ENCODE peak calls at places on chromosomes 7 and 10, in five cellular contexts. V is H1, S is GM12878, P is NT2/D1, E is HepG2. M is an unnamed sample.

GRCh38 chr7:29891766-29892165 is 85.5 kb downstream of the WIPF3 start:
- DNase-seq in S (no peak), V (no peak), P (no peak), E (no peak), M (no peak)

GRCh38 chr10:68224810-68225209 is 7.1 kb downstream of the ATOH7 start:
- DNase-seq in V (no peak), E (no peak), S (no peak), P (no peak), M (no peak)

GRCh38 chr10:44024351-44025116 is 360.4 kb downstream of the CXCL12 start:
- DNase-seq in S (no peak), P (no peak), V (no peak), E (no peak), M (no peak)

GRCh38 chr10:60446070-60446833 is 56.6 kb upstream of the ANK3 start:
- DNase-seq in E (no peak), S (no peak), P (no peak), V (no peak), M (no peak)

GRCh38 chr10:33559105-33559504 is 224.6 kb upstream of the NRP1 start:
- DNase-seq in E (no peak), S (no peak), V (no peak), P (no peak), M (no peak)

GRCh38 chr7:14197280-14197679 is 207.8 kb upstream of the ETV1 start:
- DNase-seq in S (no peak), V (no peak), P (no peak), E (no peak), M (no peak)

GRCh38 chr10:12975266-12975665 is 26.2 kb downstream of the CCDC3 start:
- DNase-seq in V (no peak), S (no peak), E (no peak), P (no peak), M (no peak)

GRCh38 chr7:17305387-17306171 is 7.1 kb downstream of the AHR start:
- DNase-seq in V (no peak), E (no peak), S (no peak), P (no peak), M (no peak)

GRCh38 chr10:1241973-1242935 is 186.1 kb downstream of the WDR37 start:
- DNase-seq in P (no peak), E (no peak), V (no peak), S (no peak), M (no peak)

GRCh38 chr10:77582710-77583115 is 54.9 kb downstream of the KCNMA1 start:
- DNase-seq in E (no peak), P (no peak), S (no peak), V (no peak), M (no peak)

GRCh38 chr10:119439922-119440321 is 102.6 kb downstream of the RGS10 start:
- DNase-seq in P (no peak), S (no peak), E (no peak), V (no peak), M (no peak)

GRCh38 chr10:76582536-76582935 is 1055.1 kb downstream of the KCNMA1 start:
- DNase-seq in P (no peak), S (no peak), V (no peak), E (no peak), M (no peak)

GRCh38 chr10:128036746-128037542 is 89.3 kb downstream of the MKI67 start:
- DNase-seq in V (no peak), E (no peak), S (no peak), P (no peak), M (no peak)

GRCh38 chr10:64115913-64116643 is 594.9 kb downstream of the REEP3 start:
- DNase-seq in V (no peak), S (no peak), P (no peak), E (no peak), M (peak; percentile 35)

GRCh38 chr10:26721561-26721960 is 24.1 kb downstream of the PDSS1 start:
- DNase-seq in V (no peak), E (no peak), S (no peak), P (no peak), M (no peak)

GRCh38 chr7:156442503-156442902 is 198.1 kb upstream of the RNF32 start:
- DNase-seq in S (no peak), P (no peak), E (no peak), V (no peak), M (no peak)

GRCh38 chr10:19947203-19947602 is 131.0 kb downstream of the PLXDC2 start:
- DNase-seq in P (no peak), V (no peak), S (no peak), E (no peak), M (no peak)

GRCh38 chr10:69880301-69881081 is 78.8 kb downstream of the COL13A1 start:
- DNase-seq in V (no peak), P (no peak), S (no peak), E (no peak), M (no peak)

GRCh38 chr7:108012499-108013430 is 9.8 kb upstream of the LAMB1 start:
- DNase-seq in S (no peak), P (no peak), V (no peak), E (peak; percentile 95), M (no peak)

GRCh38 chr7:30880941-30881340 is 30.7 kb upstream of the AQP1 start:
- DNase-seq in S (no peak), P (no peak), E (no peak), V (no peak), M (no peak)

GRCh38 chr10:88651131-88651541 is 13.1 kb upstream of the LIPF start:
- DNase-seq in V (no peak), P (no peak), S (no peak), E (no peak), M (no peak)

GRCh38 chr10:118698421-118698820 is 56.3 kb downstream of the CACUL1 start:
- DNase-seq in S (peak; percentile 80), E (peak; percentile 10), P (no peak), V (no peak), M (peak; percentile 18)

GRCh38 chr7:156640949-156641485 is 443 bp downstream of the RNF32 start:
- DNase-seq in S (no peak), E (no peak), P (no peak), V (no peak), M (no peak)

GRCh38 chr7:66815976-66816375 is 75.4 kb downstream of the RABGEF1 start:
- DNase-seq in S (no peak), P (no peak), V (no peak), E (no peak), M (no peak)
- TF ChIP-seq SUZ12 in S (no peak), P (no peak), V (no peak), E (no peak), M (no peak)

DNA sequence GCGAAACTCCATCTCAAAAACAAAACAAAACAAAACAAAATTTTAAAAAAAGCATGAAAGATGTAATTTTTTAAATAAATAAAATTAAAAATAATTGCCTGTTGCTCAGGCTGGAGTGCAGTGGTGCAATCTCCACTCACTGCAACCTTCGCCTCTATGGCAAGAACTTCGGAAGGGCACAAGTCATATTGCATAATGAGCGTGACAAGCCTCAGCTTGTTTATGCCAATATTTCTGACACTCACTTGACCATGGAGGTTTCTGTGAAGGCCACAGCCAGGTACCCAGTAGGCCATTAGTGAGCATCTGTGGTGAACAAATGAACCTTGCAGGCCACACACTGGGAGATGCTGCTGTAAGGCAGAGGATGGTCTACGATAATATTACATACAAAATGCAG is 106.1 kb upstream of the KMT2C start:
- DNase-seq in V (no peak), E (no peak), S (no peak), P (no peak), M (no peak)
- TF ChIP-seq SUZ12 in V (no peak), E (no peak), S (no peak), P (no peak), M (no peak)

GRCh38 chr10:90842710-90843109 is 15.1 kb downstream of the HTR7 start:
- DNase-seq in E (no peak), V (no peak), S (no peak), P (no peak), M (no peak)
- TF ChIP-seq SUZ12 in E (no peak), V (no peak), S (no peak), P (no peak), M (no peak)

DNA sequence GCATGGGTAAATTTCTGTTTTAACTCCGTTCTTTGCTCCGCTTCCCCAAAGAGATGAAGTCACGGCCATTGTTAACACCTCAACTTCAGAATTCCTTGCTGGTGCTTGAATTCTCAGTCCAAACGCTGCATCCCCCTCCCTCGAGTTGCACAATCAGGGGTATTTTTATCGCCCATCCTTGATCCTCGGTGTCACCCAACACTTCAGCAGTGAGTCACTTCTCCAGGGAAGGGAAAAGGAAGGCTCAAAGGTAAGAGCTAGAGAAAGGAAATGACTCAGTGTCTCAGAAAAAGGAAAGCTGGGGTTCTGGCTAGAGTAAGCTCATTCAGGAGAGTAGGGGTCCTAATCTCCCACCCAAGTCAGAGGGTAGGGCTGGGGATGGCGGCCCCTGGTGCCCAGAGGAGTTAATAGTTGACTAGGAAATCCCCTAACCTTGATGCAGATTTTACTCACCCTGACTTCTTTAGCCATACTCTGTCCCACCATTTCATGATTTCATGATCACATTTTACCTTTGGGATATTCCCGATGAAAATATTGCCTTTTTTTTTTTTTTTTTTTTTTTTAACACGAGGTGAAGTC is 39.8 kb upstream of the TRIM8 start:
- DNase-seq in E (no peak), S (no peak), P (no peak), V (no peak), M (no peak)
- TF ChIP-seq SUZ12 in E (no peak), S (no peak), P (no peak), V (no peak), M (no peak)

M was measured in HEK293T.